ENCODE peak calls at places on chromosomes 2 and 18, in six cellular contexts. L is GM12878, A is GM12891, J is HepG2, D is K562, S is H1. T is an unnamed sample.

GRCh38 chr2:227860116-227860724 is 11.2 kb upstream of the DAW1 start:
- DNase-seq in A (no peak), D (no peak), J (no peak), S (no peak), L (no peak), T (no peak)

GRCh38 chr18:28287146-28287545 is 110.2 kb upstream of the CDH2 start:
- DNase-seq in L (no peak), S (no peak), J (no peak), A (no peak), D (no peak), T (no peak)

GRCh38 chr18:22951823-22952222 is 18.7 kb downstream of the RBBP8 start:
- DNase-seq in D (no peak), L (no peak), J (no peak), S (no peak), A (no peak), T (no peak)

GRCh38 chr2:237488901-237489860 is 2.1 kb downstream of the MLPH start:
- DNase-seq in J (no peak), A (no peak), D (no peak), L (no peak), S (no peak), T (no peak)

GRCh38 chr2:226578879-226579278 is 220.7 kb downstream of the IRS1 start:
- DNase-seq in L (no peak), S (no peak), J (peak; percentile 51), A (no peak), D (no peak), T (no peak)

GRCh38 chr18:56722518-56722917 is 71.4 kb downstream of the WDR7 start:
- DNase-seq in A (no peak), D (no peak), J (no peak), L (no peak), S (no peak), T (no peak)

GRCh38 chr2:9378433-9379371 is 44.6 kb downstream of the ITGB1BP1 start:
- DNase-seq in S (no peak), A (no peak), L (no peak), D (no peak), J (no peak), T (no peak)

GRCh38 chr2:240478346-240479110 is 43.1 kb downstream of the GPC1 start:
- DNase-seq in L (no peak), S (no peak), A (no peak), D (no peak), J (no peak), T (no peak)

GRCh38 chr2:69169990-69170389 is 157.0 kb downstream of the ANTXR1 start:
- DNase-seq in L (no peak), D (no peak), S (no peak), A (no peak), J (no peak), T (no peak)

GRCh38 chr2:241956521-241957110 is 87.1 kb downstream of the RTP5 start:
- DNase-seq in A (no peak), J (no peak), L (no peak), D (no peak), S (no peak), T (no peak)

GRCh38 chr2:120673571-120674061 is 62.1 kb upstream of the GLI2 start:
- DNase-seq in D (no peak), J (no peak), L (no peak), A (no peak), S (no peak), T (no peak)

GRCh38 chr2:175630319-175631246 is 371.5 kb downstream of the LNPK start:
- DNase-seq in A (no peak), S (no peak), L (no peak), D (peak; percentile 11), J (peak; percentile 81), T (no peak)

GRCh38 chr18:29874519-29875098 is 1167.9 kb downstream of the DSC3 start:
- DNase-seq in D (peak; percentile 11), S (no peak), J (peak; percentile 52), L (no peak), A (no peak), T (no peak)

GRCh38 chr2:8539743-8540551 is 141.9 kb upstream of the ID2 start:
- DNase-seq in S (no peak), A (no peak), D (no peak), L (no peak), J (no peak), T (no peak)

GRCh38 chr2:144015655-144016245 is 504.2 kb downstream of the ZEB2 start:
- DNase-seq in A (no peak), J (no peak), S (no peak), D (no peak), L (no peak), T (no peak)

GRCh38 chr2:29920130-29920577 is 1.2 kb downstream of the ALK start:
- DNase-seq in A (peak; percentile 25), S (peak; percentile 96), L (no peak), J (no peak), D (peak; percentile 48), T (no peak)

GRCh38 chr18:53795061-53795460 is 429.4 kb downstream of the MBD2 start:
- DNase-seq in J (no peak), A (no peak), D (no peak), S (no peak), L (no peak), T (no peak)

GRCh38 chr18:57439617-57439975 is 4.4 kb downstream of the ONECUT2 start:
- DNase-seq in S (peak; percentile 87), L (no peak), J (no peak), A (no peak), D (no peak), T (no peak)

GRCh38 chr2:55003706-55004639 is 46.3 kb downstream of the RTN4 start:
- DNase-seq in S (no peak), D (no peak), J (no peak), L (no peak), A (no peak), T (no peak)

GRCh38 chr2:60779426-60779825 is 23.4 kb downstream of the PAPOLG start:
- DNase-seq in D (no peak), L (no peak), J (no peak), A (no peak), S (no peak), T (no peak)

GRCh38 chr2:107772380-107772779 is 54.3 kb upstream of the RGPD4 start:
- DNase-seq in L (no peak), S (no peak), D (no peak), A (no peak), J (no peak), T (no peak)

DNA sequence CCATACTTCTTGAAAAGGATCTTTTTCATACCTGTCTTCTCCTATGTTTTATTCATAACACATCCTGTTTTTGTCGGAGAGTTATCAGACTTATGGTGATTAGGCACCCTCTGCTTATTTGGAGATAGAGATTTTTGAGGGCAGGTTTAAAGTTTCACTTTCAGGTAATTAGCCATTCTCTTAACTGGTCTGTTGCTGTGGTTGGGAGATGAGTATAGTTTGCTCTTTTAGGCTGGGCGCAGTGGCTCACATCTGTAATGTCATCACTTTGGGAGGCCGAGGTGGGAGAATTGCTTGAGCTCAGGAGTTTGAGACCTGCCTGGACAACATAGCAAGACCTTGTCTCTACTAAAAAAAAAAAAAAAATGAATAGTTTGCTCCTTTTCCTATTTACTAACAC is 25.3 kb downstream of the SFTPB start:
- DNase-seq in L (peak; percentile 42), D (no peak), J (no peak), S (no peak), A (no peak), T (no peak)
- TF ChIP-seq POLR2A in L (no peak), D (no peak), J (no peak), S (no peak), A (no peak), T (no peak)

GRCh38 chr2:95310651-95311050 is 13.5 kb downstream of the KCNIP3 start:
- DNase-seq in J (no peak), S (no peak), D (no peak), A (no peak), L (no peak), T (no peak)
- TF ChIP-seq TAF1 in J (no peak), S (no peak), D (no peak), A (no peak), L (no peak), T (no peak)

GRCh38 chr2:109172556-109173105 is 43.6 kb downstream of the SH3RF3 start:
- DNase-seq in D (no peak), A (no peak), S (no peak), J (no peak), L (no peak), T (no peak)

GRCh38 chr2:109174214-109174613 is 45.2 kb downstream of the SH3RF3 start:
- DNase-seq in S (no peak), A (no peak), L (no peak), D (no peak), J (no peak), T (no peak)

GRCh38 chr2:109173311-109174171 is 44.5 kb downstream of the SH3RF3 start:
- DNase-seq in A (no peak), J (no peak), L (no peak), S (no peak), D (no peak), T (no peak)

GRCh38 chr2:109170645-109171044 is 41.6 kb downstream of the SH3RF3 start:
- DNase-seq in S (no peak), L (no peak), J (no peak), A (no peak), D (no peak), T (no peak)

GRCh38 chr2:109171444-109172334 is 42.7 kb downstream of the SH3RF3 start:
- DNase-seq in D (no peak), L (no peak), A (no peak), S (no peak), J (no peak), T (no peak)
- TF ChIP-seq POLR2AphosphoS5 in D (no peak), L (no peak), A (no peak), S (no peak), J (no peak), T (no peak)

DNA sequence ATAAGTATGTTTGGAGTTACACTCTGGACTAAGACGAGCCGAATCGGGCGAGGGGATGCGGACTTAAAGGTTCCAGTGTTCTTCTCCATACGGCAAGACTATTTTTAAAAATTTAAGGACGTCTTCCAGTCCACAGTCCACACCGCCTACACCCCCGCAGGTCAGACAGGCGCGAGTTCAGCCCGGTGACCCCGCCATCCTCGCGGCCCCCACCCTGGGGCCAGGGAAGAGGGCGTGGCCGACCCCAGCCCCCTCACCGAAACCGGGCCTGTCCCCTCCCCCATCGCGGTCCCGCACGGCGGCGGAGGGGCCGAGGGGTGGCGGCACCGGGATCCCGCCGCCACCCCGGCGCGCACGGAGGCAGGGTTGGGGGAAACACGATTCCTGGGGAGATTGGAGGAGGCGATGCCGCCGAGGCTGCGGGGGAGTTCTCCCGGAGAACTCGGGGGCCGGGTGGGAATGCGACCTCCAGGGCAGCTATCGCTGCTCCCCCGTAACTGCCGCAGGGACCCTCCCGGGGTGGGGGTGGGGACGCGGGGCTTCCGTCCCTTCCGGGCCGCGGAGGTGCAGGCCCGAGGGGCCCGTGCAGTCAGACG is 24.6 kb upstream of the SMAD7 start:
- DNase-seq in S (peak; percentile 69), D (no peak), J (no peak), A (no peak), L (no peak), T (no peak)
- TF ChIP-seq POLR2A in S (no peak), D (no peak), J (no peak), A (no peak), L (peak; percentile 63), T (no peak)

DNA sequence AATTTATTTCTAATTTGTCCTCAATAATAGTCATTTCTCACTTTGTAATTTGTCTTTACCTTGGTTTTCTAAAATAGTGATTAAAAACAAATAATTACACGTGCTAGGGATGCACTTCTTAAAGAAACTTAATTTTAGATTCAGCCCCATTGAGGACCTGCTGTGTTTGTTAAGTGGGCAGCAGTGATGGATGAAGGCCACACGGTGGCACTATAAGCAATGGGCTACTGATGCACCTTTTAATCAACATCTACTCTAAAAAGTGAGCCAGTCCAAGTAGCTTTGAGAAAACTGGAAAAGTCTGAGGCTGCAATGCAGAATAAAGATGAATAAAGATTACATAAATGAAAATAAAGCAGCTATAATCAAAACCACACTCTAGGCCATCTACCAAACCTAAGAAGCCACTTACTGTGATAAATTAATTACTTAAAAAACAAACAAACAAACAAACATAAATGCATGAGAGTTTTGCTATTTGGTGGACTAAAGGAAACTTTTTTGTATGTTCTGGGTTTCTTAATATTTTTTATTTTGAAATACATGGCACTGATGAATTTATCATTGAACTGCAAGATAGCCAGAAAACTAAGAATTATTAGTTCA is 89.3 kb downstream of the PDE11A start:
- DNase-seq in L (no peak), A (peak; percentile 15), S (no peak), D (peak; percentile 68), J (peak; percentile 53), T (peak; percentile 13)
- TF ChIP-seq TAF1 in L (no peak), A (no peak), S (no peak), D (no peak), J (no peak), T (no peak)